ENCODE peak calls at places on chromosomes 5 and 9, in seven cellular contexts. O is mesendoderm, T is IMR-90, A is neuronal stem cell, N is H9, E is mesenchymal stem cell, H is H1. Q is an unnamed sample.

GRCh38 chr5:1542755-1543154 is 19.0 kb upstream of the LPCAT1 start:
- DNase-seq in O (peak), T (no peak), A (no peak), N (no peak), E (no peak), H (no peak), Q (peak)

GRCh38 chr9:123749580-123750202 is 180.2 kb downstream of the DENND1A start:
- DNase-seq in O (peak), T (peak), A (no peak), N (no peak), E (no peak), H (no peak), Q (peak)

GRCh38 chr5:172868436-172868923 is 34.4 kb downstream of the ERGIC1 start:
- DNase-seq in O (no peak), T (peak), A (no peak), N (no peak), E (peak), H (no peak), Q (no peak)

GRCh38 chr9:117073539-117074336 is 341.1 kb downstream of the ASTN2 start:
- DNase-seq in O (peak), T (no peak), A (peak), N (peak), E (peak), H (peak), Q (peak)

GRCh38 chr9:138075961-138076649 is 198.5 kb downstream of the CACNA1B start:
- DNase-seq in O (no peak), T (no peak), A (no peak), N (no peak), E (no peak), H (no peak), Q (no peak)

GRCh38 chr9:105608685-105609598 is 51.0 kb downstream of the FKTN start:
- DNase-seq in O (peak), T (peak), A (peak), N (no peak), E (peak), H (no peak), Q (no peak)

GRCh38 chr9:137145731-137146526 is 7.0 kb downstream of the GRIN1 start:
- DNase-seq in O (no peak), T (no peak), A (no peak), N (no peak), E (no peak), H (no peak), Q (no peak)

GRCh38 chr9:127854169-127854833 is at the start of gene ENG:
- DNase-seq in O (peak), T (peak), A (no peak), N (peak), E (peak), H (no peak), Q (peak)

GRCh38 chr5:39623291-39623865 is 198.6 kb upstream of the DAB2 start:
- DNase-seq in O (no peak), T (no peak), A (no peak), N (no peak), E (no peak), H (no peak), Q (no peak)

GRCh38 chr5:66807743-66808142 is 211.6 kb downstream of the MAST4 start:
- DNase-seq in O (peak), T (peak), A (no peak), N (no peak), E (peak), H (no peak), Q (no peak)

GRCh38 chr5:154179846-154180710 is 10.5 kb upstream of the GALNT10 start:
- DNase-seq in O (peak), T (peak), A (peak), N (peak), E (peak), H (no peak), Q (peak)

GRCh38 chr9:111743275-111743674 is 51.5 kb downstream of the SHOC1 start:
- DNase-seq in O (no peak), T (peak), A (no peak), N (no peak), E (peak), H (no peak), Q (peak)

GRCh38 chr9:101354765-101355708 is 29.8 kb downstream of the BAAT start:
- DNase-seq in O (no peak), T (no peak), A (no peak), N (no peak), E (no peak), H (no peak), Q (no peak)

GRCh38 chr9:23123048-23123632 is 676.5 kb downstream of the DMRTA1 start:
- DNase-seq in O (peak), T (peak), A (peak), N (peak), E (peak), H (peak), Q (peak)

GRCh38 chr5:17217421-17218352 is at the start of gene BASP1:
- DNase-seq in O (peak), T (peak), A (peak), N (peak), E (peak), H (no peak), Q (peak)

GRCh38 chr9:86097510-86098224 is 1.7 kb downstream of the GOLM1 start:
- DNase-seq in O (peak), T (no peak), A (no peak), N (no peak), E (no peak), H (no peak), Q (no peak)

DNA sequence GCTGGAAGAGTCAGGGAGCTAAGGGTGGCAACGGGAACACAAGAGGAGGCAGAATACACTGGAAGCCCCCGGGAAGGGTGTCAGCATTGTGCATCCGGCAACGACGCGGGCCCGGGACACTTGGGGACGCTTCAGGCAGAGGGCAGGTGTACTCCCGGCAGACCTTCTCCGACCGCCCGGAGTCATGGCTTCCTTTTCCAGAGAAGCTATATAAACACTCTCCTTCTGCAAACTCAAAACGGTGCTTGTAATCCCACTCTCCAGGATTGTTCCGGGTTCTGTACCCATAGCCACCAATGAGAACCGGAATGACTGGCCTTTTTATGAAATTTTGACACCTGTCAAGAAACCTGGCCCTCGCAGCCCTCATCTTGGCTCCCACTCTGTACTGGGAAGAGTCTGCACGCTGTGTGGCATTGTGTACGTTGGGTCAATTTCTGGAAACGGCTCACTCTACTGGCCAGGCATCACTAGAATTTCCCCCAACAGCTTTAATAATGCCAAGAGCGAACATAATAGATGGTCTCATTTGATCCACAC is 462 bp upstream of the MCC start:
- DNase-seq in O (no peak), T (peak), A (no peak), N (no peak), E (no peak), H (no peak), Q (no peak)
- H3K27ac ChIP-seq in O (no peak), T (peak), A (no peak), N (no peak), E (peak), H (no peak), Q (no peak)

GRCh38 chr5:126377444-126377843 is 45.8 kb upstream of the GRAMD2B start:
- DNase-seq in O (no peak), T (peak), A (no peak), N (no peak), E (no peak), H (no peak), Q (peak)
- H2AK5ac ChIP-seq in O (no peak), T (peak), A (no peak), N (no peak), E (no peak), H (no peak), Q (no peak)

DNA sequence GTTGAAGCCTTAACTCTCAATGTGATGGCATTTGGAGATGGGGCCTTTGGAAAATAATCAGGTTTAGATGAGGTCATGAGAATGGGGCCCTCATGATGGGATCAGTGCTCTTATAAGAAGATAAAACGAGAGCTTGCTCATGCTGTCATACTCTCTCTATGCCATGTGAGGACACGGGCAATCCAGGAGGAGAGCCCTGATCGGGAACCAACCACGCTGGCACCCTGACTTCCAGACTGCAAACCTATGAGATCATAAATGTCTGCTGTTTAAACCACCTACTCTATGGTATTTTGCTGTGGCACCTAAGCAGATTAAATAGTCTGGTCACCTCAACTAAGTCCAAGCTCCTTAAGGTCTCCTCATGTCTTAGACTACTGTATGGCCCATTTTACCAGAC is 10.0 kb downstream of the HMGCS1 start:
- DNase-seq in O (no peak), T (no peak), A (no peak), N (no peak), E (no peak), H (no peak), Q (peak)
- H3K9ac ChIP-seq in O (no peak), T (no peak), A (no peak), N (no peak), E (no peak), H (no peak), Q (no peak)

GRCh38 chr9:5633243-5633642 is 4.3 kb downstream of the RIC1 start:
- DNase-seq in O (peak), T (peak), A (no peak), N (no peak), E (no peak), H (no peak), Q (peak)
- H3K27ac ChIP-seq in O (no peak), T (no peak), A (no peak), N (no peak), E (peak), H (no peak), Q (no peak)

GRCh38 chr5:3597727-3598082 is 2.1 kb downstream of the IRX1 start:
- DNase-seq in O (peak), T (no peak), A (no peak), N (no peak), E (no peak), H (no peak), Q (no peak)

GRCh38 chr5:3597002-3597726 is 1.5 kb downstream of the IRX1 start:
- DNase-seq in O (peak), T (no peak), A (no peak), N (peak), E (no peak), H (no peak), Q (no peak)

GRCh38 chr5:3595102-3595961 is at the start of gene IRX1:
- DNase-seq in O (peak), T (no peak), A (no peak), N (peak), E (no peak), H (no peak), Q (no peak)

GRCh38 chr5:3594514-3595101 is 1.0 kb upstream of the IRX1 start:
- DNase-seq in O (peak), T (no peak), A (no peak), N (peak), E (no peak), H (no peak), Q (no peak)

GRCh38 chr5:3596261-3596825 is 711 bp downstream of the IRX1 start:
- DNase-seq in O (peak), T (no peak), A (no peak), N (peak), E (no peak), H (no peak), Q (no peak)
- H2AK5ac ChIP-seq in O (no peak), T (no peak), A (no peak), N (no peak), E (no peak), H (no peak), Q (no peak)

GRCh38 chr5:138844812-138845513 is 30.2 kb downstream of the LRRTM2 start:
- DNase-seq in O (no peak), T (peak), A (no peak), N (no peak), E (peak), H (no peak), Q (peak)
- H3K9ac ChIP-seq in O (no peak), T (no peak), A (no peak), N (no peak), E (peak), H (no peak), Q (no peak)

GRCh38 chr5:157714036-157714435 is 17.2 kb upstream of the THG1L start:
- DNase-seq in O (no peak), T (peak), A (no peak), N (no peak), E (peak), H (no peak), Q (no peak)

GRCh38 chr5:157719231-157719630 is 12.0 kb upstream of the THG1L start:
- DNase-seq in O (peak), T (no peak), A (no peak), N (peak), E (no peak), H (no peak), Q (no peak)

GRCh38 chr5:157721159-157721558 is 10.1 kb upstream of the THG1L start:
- DNase-seq in O (no peak), T (no peak), A (no peak), N (no peak), E (no peak), H (no peak), Q (no peak)

GRCh38 chr5:157714480-157714879 is 16.7 kb upstream of the THG1L start:
- DNase-seq in O (no peak), T (no peak), A (no peak), N (no peak), E (no peak), H (no peak), Q (no peak)

DNA sequence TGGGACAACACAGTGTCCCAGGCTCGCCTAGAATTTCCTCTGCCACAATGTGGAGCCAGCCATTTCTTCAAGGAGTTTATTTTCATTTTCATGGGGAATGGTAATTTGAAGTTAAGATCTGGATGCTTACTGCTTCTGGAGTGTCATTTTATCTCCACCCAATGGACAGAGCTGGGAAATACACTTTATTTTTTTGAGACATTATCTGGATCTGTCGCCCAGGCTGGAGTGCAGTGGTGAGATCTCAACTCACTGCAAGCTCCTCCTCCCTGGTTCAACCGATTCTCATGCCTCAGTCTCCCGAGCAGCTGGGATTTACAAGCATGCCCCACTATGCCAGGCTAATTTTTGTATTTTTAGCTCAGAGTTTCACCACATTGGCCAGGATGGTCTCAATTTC is 12.7 kb upstream of the THG1L start:
- DNase-seq in O (peak), T (peak), A (no peak), N (no peak), E (peak), H (no peak), Q (no peak)
- H3K27ac ChIP-seq in O (no peak), T (no peak), A (no peak), N (no peak), E (no peak), H (no peak), Q (no peak)

GRCh38 chr5:131112424-131112823 is 52.6 kb downstream of the HINT1 start:
- DNase-seq in O (no peak), T (no peak), A (no peak), N (peak), E (no peak), H (no peak), Q (no peak)

GRCh38 chr5:131109540-131110255 is 55.4 kb downstream of the HINT1 start:
- DNase-seq in O (peak), T (peak), A (peak), N (no peak), E (peak), H (no peak), Q (peak)

GRCh38 chr5:131110256-131110594 is 54.8 kb downstream of the HINT1 start:
- DNase-seq in O (no peak), T (no peak), A (no peak), N (no peak), E (no peak), H (no peak), Q (no peak)

DNA sequence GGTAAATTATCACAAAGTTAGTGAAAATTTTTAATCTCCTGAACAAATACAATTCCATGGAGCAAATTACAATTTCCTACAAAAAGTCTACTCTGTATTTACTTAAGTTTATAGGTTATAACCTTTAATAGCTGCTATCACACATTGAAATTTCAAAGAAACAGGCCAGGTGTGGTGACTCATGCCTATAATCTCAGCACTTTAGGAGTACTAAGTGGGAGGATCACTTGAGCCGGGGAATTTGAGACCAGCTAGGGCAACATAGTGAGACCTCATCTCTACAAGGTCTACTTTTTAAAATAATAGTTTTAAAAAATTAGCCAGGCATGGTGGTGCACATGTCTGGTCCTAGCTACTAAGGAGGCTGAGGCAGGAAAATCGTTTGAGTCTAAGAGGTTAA is 50.3 kb downstream of the HINT1 start:
- DNase-seq in O (no peak), T (no peak), A (no peak), N (no peak), E (no peak), H (no peak), Q (no peak)
- H2AK5ac ChIP-seq in O (no peak), T (no peak), A (no peak), N (no peak), E (no peak), H (no peak), Q (no peak)

GRCh38 chr5:115842952-115843351 is 1.2 kb downstream of the AP3S1 start:
- DNase-seq in O (no peak), T (no peak), A (no peak), N (no peak), E (no peak), H (no peak), Q (no peak)
- H3K9ac ChIP-seq in O (peak), T (peak), A (no peak), N (no peak), E (peak), H (no peak), Q (no peak)

Q was measured in trophoblast cell.